ENCODE peak calls at places on chromosomes 16 and 17, in five cellular contexts. F, O, X, N and G are unnamed samples.

GRCh38 chr17:50322271-50322670 is 23.7 kb upstream of the XYLT2 start:
- DNase-seq in F (no peak), O (no peak), X (no peak), N (no peak), G (no peak)

GRCh38 chr17:41486316-41486715 is 3.4 kb downstream of the KRT36 start:
- DNase-seq in F (no peak), O (no peak), X (no peak), N (no peak), G (no peak)

GRCh38 chr17:74466111-74466784 is at the start of gene CD300A:
- DNase-seq in F (peak; percentile 30), O (no peak), X (no peak), N (no peak), G (no peak)

GRCh38 chr17:52147431-52147830 is 11.1 kb downstream of the CA10 start:
- DNase-seq in F (no peak), O (no peak), X (peak; percentile 75), N (no peak), G (no peak)

GRCh38 chr17:67283727-67284516 is 38.9 kb upstream of the HELZ start:
- DNase-seq in F (no peak), O (no peak), X (no peak), N (no peak), G (no peak)

GRCh38 chr17:1473841-1474240 is 17.8 kb upstream of the CRK start:
- DNase-seq in F (no peak), O (no peak), X (no peak), N (no peak), G (no peak)

GRCh38 chr17:77478899-77479298 is 338.1 kb downstream of the SEC14L1 start:
- DNase-seq in F (no peak), O (peak; percentile 48), X (no peak), N (peak; percentile 24), G (no peak)

GRCh38 chr17:2042355-2042929 is 620 bp downstream of the OVCA2 start:
- DNase-seq in F (no peak), O (no peak), X (peak; percentile 23), N (peak; percentile 73), G (no peak)

GRCh38 chr17:64203630-64204029 is 59.4 kb downstream of the TEX2 start:
- DNase-seq in F (no peak), O (no peak), X (no peak), N (no peak), G (no peak)

GRCh38 chr16:19718624-19718965 is 524 bp downstream of the IQCK start:
- DNase-seq in F (no peak), O (no peak), X (no peak), N (peak; percentile 78), G (no peak)

GRCh38 chr17:13631541-13631940 is 29.8 kb upstream of the HS3ST3A1 start:
- DNase-seq in F (no peak), O (no peak), X (no peak), N (no peak), G (no peak)

GRCh38 chr17:78322858-78323455 is 36.9 kb downstream of the SOCS3 start:
- DNase-seq in F (peak; percentile 69), O (no peak), X (no peak), N (no peak), G (no peak)

GRCh38 chr17:72811976-72812687 is 280.4 kb downstream of the SLC39A11 start:
- DNase-seq in F (no peak), O (no peak), X (no peak), N (no peak), G (no peak)

GRCh38 chr17:37067555-37068111 is 118.9 kb downstream of the AATF start:
- DNase-seq in F (peak; percentile 22), O (peak; percentile 14), X (no peak), N (no peak), G (peak; percentile 44)

GRCh38 chr16:52384378-52384777 is 162.6 kb downstream of the TOX3 start:
- DNase-seq in F (no peak), O (no peak), X (no peak), N (no peak), G (no peak)

GRCh38 chr17:76914937-76915336 is 46.7 kb downstream of the MGAT5B start:
- DNase-seq in F (no peak), O (no peak), X (no peak), N (no peak), G (no peak)

GRCh38 chr17:4064366-4064765 is 78.5 kb downstream of the ZZEF1 start:
- DNase-seq in F (no peak), O (no peak), X (no peak), N (no peak), G (no peak)

GRCh38 chr17:48192321-48192731 is 84.8 kb downstream of the SNX11 start:
- DNase-seq in F (no peak), O (no peak), X (no peak), N (no peak), G (no peak)

GRCh38 chr17:80773243-80773991 is 218.2 kb upstream of the CHMP6 start:
- DNase-seq in F (no peak), O (peak; percentile 35), X (no peak), N (peak; percentile 57), G (no peak)

GRCh38 chr16:12027091-12027490 is 50.6 kb downstream of the SNX29 start:
- DNase-seq in F (no peak), O (peak; percentile 5), X (peak; percentile 97), N (no peak), G (peak; percentile 63)

GRCh38 chr17:35738519-35739133 is 7.2 kb downstream of the RASL10B start:
- DNase-seq in F (no peak), O (no peak), X (no peak), N (no peak), G (no peak)

GRCh38 chr17:82751171-82751570 is 694 bp upstream of the TBCD start:
- DNase-seq in F (no peak), O (no peak), X (no peak), N (no peak), G (no peak)

GRCh38 chr16:69306031-69306430 is 5.1 kb upstream of the VPS4A start:
- DNase-seq in F (no peak), O (no peak), X (no peak), N (no peak), G (no peak)

GRCh38 chr16:57622361-57623250 is 5.8 kb upstream of the ADGRG1 start:
- DNase-seq in F (no peak), O (no peak), X (no peak), N (no peak), G (no peak)

GRCh38 chr17:62981933-62982332 is 15.9 kb downstream of the TANC2 start:
- DNase-seq in F (no peak), O (no peak), X (no peak), N (no peak), G (no peak)

GRCh38 chr16:77905356-77905920 is 116.9 kb upstream of the CLEC3A start:
- DNase-seq in F (no peak), O (no peak), X (no peak), N (no peak), G (peak; percentile 45)

GRCh38 chr17:54864636-54865420 is 35.8 kb upstream of the TOM1L1 start:
- DNase-seq in F (no peak), O (no peak), X (no peak), N (no peak), G (no peak)